ENCODE peak calls at places on chromosome X, in seven cellular contexts. E is neural crest cell, T is colonic mucosa, O is lower leg skin, Q is Calu3, Y is epithelial cell of proximal tubule, M is H9. C is an unnamed sample.

GRCh38 chrX:51867626-51868025 is 25.8 kb upstream of the MAGED1 start:
- DNase-seq in M (no peak), T (no peak), O (no peak), Y (no peak), Q (no peak), E (no peak), C (no peak)

GRCh38 chrX:101485212-101486064 is at the start of gene ARMCX4:
- DNase-seq in Q (peak; percentile 39), T (no peak), E (peak; percentile 60), Y (no peak), O (peak; percentile 83), M (peak; percentile 90), C (peak; percentile 78)

GRCh38 chrX:31420711-31421151 is 348.9 kb upstream of the FTHL17 start:
- DNase-seq in Y (peak; percentile 47), M (no peak), Q (no peak), E (no peak), O (no peak), T (no peak), C (no peak)

GRCh38 chrX:54695816-54696487 is 102.1 kb downstream of the ITIH6 start:
- DNase-seq in Y (no peak), O (no peak), Q (no peak), T (no peak), M (no peak), E (no peak), C (no peak)

GRCh38 chrX:34875204-34875603 is 67.4 kb upstream of the FAM47B start:
- DNase-seq in O (no peak), Q (peak; percentile 2), E (no peak), Y (peak; percentile 32), M (no peak), T (no peak), C (no peak)

GRCh38 chrX:44032479-44032878 is 59.3 kb upstream of the NDP start:
- DNase-seq in E (no peak), Q (no peak), M (no peak), O (no peak), Y (no peak), T (no peak), C (no peak)

GRCh38 chrX:111608724-111609123 is 72.2 kb upstream of the ALG13 start:
- DNase-seq in Q (no peak), O (no peak), Y (no peak), M (no peak), E (no peak), T (no peak), C (no peak)

GRCh38 chrX:83934220-83934619 is 73.3 kb downstream of the CYLC1 start:
- DNase-seq in T (no peak), Q (no peak), M (no peak), O (no peak), Y (no peak), E (no peak), C (no peak)

GRCh38 chrX:13386636-13387035 is 66.8 kb upstream of the ATXN3L start:
- DNase-seq in M (no peak), Y (no peak), O (no peak), Q (no peak), E (no peak), T (no peak), C (no peak)

GRCh38 chrX:119726900-119727555 is 31.4 kb upstream of the SOWAHD start:
- DNase-seq in T (no peak), E (no peak), Q (no peak), O (peak; percentile 15), Y (no peak), M (no peak), C (no peak)

GRCh38 chrX:119729408-119730201 is 28.8 kb upstream of the SOWAHD start:
- DNase-seq in Q (peak; percentile 68), O (peak; percentile 84), T (peak; percentile 57), Y (no peak), E (peak; percentile 57), M (peak; percentile 60), C (peak; percentile 49)

GRCh38 chrX:119728487-119728886 is 29.9 kb upstream of the SOWAHD start:
- DNase-seq in O (no peak), M (peak; percentile 52), E (no peak), T (no peak), Q (peak; percentile 15), Y (no peak), C (peak; percentile 20)
- TF ChIP-seq CTCF in O (no peak), M (peak; percentile 53), E (peak; percentile 23), T (no peak), Q (no peak), Y (peak; percentile 24), C (no peak)

DNA sequence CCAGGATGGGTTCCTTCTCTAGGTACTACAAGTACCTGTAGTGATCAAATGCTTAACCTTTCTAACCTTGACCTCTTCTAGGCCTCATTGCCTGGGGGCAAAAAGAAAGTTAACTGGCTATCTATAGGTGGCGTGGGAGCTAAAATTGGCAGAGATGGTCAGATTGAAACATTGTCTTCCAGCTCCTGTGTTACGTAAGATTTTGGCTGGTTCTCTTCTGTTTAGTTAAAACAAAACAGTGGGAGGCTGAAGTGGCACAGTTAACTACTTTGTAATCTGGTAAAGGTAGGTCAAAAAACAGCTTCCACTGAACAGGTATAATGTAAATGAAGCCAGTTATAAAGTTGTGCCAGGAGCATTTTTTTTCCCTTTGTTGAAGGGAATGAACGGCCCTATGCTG is 115.2 kb downstream of the MBNL3 start:
- DNase-seq in M (no peak), T (no peak), O (no peak), Q (no peak), Y (no peak), E (no peak), C (no peak)
- TF ChIP-seq CTCF in M (no peak), T (no peak), O (no peak), Q (no peak), Y (no peak), E (no peak), C (no peak)

GRCh38 chrX:150982786-150983525 is at the start of gene HMGB3:
- DNase-seq in E (peak; percentile 78), Y (peak; percentile 19), O (peak; percentile 91), T (peak; percentile 89), M (peak; percentile 97), Q (peak; percentile 90), C (peak; percentile 87)
- TF ChIP-seq CTCF in E (no peak), Y (no peak), O (no peak), T (no peak), M (no peak), Q (no peak), C (no peak)

DNA sequence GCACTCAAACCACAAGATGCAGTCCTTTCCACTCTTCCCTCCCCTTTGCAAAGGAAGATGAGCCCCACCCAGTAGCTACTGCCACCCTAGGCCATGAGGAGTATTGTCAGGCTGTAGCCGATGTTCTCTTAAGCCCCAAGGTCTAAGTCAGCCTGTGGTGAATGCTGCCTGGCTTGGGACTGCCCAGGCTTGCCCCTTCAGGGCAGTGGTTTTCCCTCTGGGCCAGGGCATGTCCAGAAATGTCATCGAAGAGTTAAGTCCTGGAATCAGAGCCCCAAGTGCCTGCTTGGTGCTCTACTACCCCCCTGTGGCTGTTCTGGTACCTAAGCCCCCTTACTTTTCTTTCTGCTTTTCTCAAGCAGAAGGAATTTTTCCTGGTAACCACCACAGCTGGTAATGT is 11.8 kb upstream of the PGK1 start:
- DNase-seq in Y (no peak), E (no peak), Q (peak; percentile 59), T (no peak), M (peak; percentile 73), O (no peak), C (peak; percentile 18)
- TF ChIP-seq CTCF in Y (peak; percentile 64), E (peak; percentile 41), Q (peak; percentile 61), T (no peak), M (peak; percentile 57), O (no peak), C (no peak)

DNA sequence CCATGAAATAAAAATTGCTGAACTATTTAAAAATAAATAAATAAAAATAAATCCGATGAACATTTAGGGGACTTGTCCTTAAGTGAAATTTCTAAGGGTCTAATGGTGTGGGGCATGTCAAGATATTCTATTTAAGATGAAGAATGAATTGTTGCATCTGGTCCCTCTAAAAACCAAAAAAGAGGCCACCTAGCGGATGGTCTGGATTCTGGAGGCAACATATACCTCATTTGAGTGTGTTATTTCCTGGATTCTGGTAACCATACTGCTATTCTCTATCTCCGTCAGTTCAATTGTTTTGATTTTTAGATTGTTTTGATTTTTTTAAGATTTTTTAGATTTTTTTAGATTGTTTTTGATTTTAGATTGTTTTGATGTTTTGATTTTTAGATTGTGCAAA is 28.3 kb downstream of the AGTR2 start:
- DNase-seq in M (no peak), Y (no peak), E (no peak), O (no peak), T (no peak), Q (no peak), C (no peak)
- TF ChIP-seq CTCF in M (peak; percentile 71), Y (no peak), E (peak; percentile 44), O (no peak), T (no peak), Q (no peak), C (peak; percentile 17)

GRCh38 chrX:26783512-26784225 is 567.7 kb downstream of the MAGEB5 start:
- DNase-seq in T (peak; percentile 19), Q (peak; percentile 7), O (no peak), Y (no peak), M (peak; percentile 42), E (peak; percentile 26), C (no peak)

DNA sequence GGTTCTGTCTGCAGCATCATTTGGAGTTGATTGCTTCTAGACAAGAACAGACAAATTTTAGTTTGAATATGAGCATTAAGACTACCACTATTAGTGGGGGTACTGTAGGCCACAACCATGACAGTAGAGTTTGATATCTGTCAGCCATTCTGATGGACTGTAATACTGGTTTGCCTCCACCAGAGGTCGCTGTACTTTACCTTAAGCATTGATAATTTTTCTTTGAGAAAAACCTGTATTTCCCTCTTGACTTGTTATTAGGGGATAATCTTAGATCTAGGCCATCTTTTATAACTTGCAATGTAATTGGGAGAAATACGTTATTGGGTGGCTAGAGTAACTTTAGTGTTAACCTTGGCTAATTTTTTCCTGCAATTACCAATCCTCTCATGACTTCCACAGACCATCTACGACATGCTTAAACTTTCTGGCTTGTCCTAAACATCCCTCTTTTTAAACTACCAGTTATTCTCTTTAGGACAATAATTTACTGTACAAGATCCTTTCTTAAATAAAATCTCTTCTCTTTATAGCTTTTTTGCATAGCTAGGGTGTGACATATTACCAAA is 562.4 kb downstream of the MAGEB5 start:
- DNase-seq in Y (no peak), O (no peak), E (no peak), M (no peak), Q (no peak), T (no peak), C (no peak)
- TF ChIP-seq CTCF in Y (peak; percentile 22), O (no peak), E (peak; percentile 41), M (peak; percentile 67), Q (peak; percentile 18), T (no peak), C (peak; percentile 46)

DNA sequence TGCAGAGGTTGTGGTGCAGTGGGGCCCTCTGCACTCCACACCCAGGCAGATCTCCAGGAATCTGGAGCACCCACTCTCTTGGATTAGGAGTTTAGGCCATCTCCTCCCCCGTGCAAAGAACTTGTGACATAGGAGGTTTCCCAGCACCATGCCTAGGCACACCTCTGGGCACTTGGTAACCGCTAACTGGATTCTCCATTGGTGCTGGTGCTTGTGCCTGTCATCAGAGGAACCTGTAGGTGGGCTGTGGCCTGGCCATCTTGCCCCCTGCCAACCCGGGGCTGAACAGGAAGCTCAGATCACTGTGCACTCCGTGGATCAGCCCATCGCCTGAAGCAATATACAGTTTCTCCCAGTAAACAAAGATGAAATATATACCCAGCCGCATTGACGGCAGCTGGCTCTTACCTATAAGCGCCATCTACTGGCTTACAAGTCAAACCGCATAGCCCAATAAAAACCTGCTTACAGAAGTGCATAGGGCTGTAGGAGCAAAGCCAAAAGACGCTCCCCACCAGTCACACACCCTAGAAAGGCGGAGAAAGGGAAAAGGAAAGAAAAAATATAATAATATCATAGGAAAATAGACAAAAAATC is 19.1 kb upstream of the TEX13B start:
- DNase-seq in T (no peak), O (no peak), Y (no peak), M (no peak), Q (peak; percentile 24), E (no peak), C (no peak)
- TF ChIP-seq CTCF in T (peak; percentile 44), O (no peak), Y (peak; percentile 48), M (peak; percentile 66), Q (peak; percentile 39), E (peak; percentile 66), C (peak; percentile 31)

GRCh38 chrX:46730765-46731164 is 28.2 kb downstream of the SLC9A7 start:
- DNase-seq in O (no peak), Q (no peak), M (no peak), Y (no peak), E (no peak), T (no peak), C (no peak)
- TF ChIP-seq CTCF in O (no peak), Q (no peak), M (no peak), Y (no peak), E (no peak), T (no peak), C (no peak)